ENCODE peak calls at places on chromosomes 3 and 15, in eight cellular contexts. K is progenitor cell of endocrine pancreas; A is GM18507; Z is HTR-8/SVneo; N is naive thymus-derived CD8-positive, alpha-beta T cell; B is cardiac septum; E is stimulated activated CD4-positive, alpha-beta T cell treated with anti-CD3 and anti-CD28 coated beads, TNF-alpha, amount 100 ng/mL, for 24 hours; G is NB4. J is an unnamed sample.

GRCh38 chr15:55914446-55914845 is 79.0 kb downstream of the NEDD4 start:
- DNase-seq in K (no peak), A (no peak), Z (no peak), N (no peak), B (no peak), E (no peak), G (no peak), J (no peak)

GRCh38 chr15:96029172-96029571 is 301.3 kb upstream of the NR2F2 start:
- DNase-seq in K (no peak), A (no peak), Z (no peak), N (no peak), B (no peak), E (no peak), G (no peak), J (no peak)

GRCh38 chr15:39079296-39079834 is 501.5 kb upstream of the THBS1 start:
- DNase-seq in K (no peak), A (no peak), Z (peak), N (no peak), B (no peak), E (no peak), G (no peak), J (no peak)

GRCh38 chr3:17039579-17039978 is 154.8 kb downstream of the PLCL2 start:
- DNase-seq in K (no peak), A (no peak), Z (peak), N (no peak), B (no peak), E (no peak), G (peak), J (peak)

GRCh38 chr15:98983333-98983732 is 24.3 kb downstream of the PGPEP1L start:
- DNase-seq in K (no peak), A (no peak), Z (peak), N (no peak), B (no peak), E (no peak), G (peak), J (peak)

GRCh38 chr15:74901612-74902063 is 5.0 kb downstream of the FAM219B start:
- DNase-seq in K (peak), A (peak), Z (peak), N (peak), B (no peak), E (peak), G (peak), J (peak)

GRCh38 chr3:193716155-193716554 is 123.1 kb downstream of the OPA1 start:
- DNase-seq in K (no peak), A (no peak), Z (no peak), N (no peak), B (no peak), E (no peak), G (peak), J (no peak)

GRCh38 chr3:152335273-152335672 is 66.5 kb downstream of the MBNL1 start:
- DNase-seq in K (no peak), A (no peak), Z (no peak), N (no peak), B (no peak), E (no peak), G (no peak), J (no peak)

GRCh38 chr15:41577863-41578735 is 19.1 kb downstream of the TYRO3 start:
- DNase-seq in K (no peak), A (no peak), Z (no peak), N (no peak), B (no peak), E (no peak), G (no peak), J (no peak)

GRCh38 chr3:46713898-46714552 is 3.6 kb downstream of the PRSS50 start:
- DNase-seq in K (no peak), A (peak), Z (no peak), N (no peak), B (peak), E (peak), G (no peak), J (no peak)

GRCh38 chr3:42061711-42062408 is 29.3 kb upstream of the TRAK1 start:
- DNase-seq in K (no peak), A (no peak), Z (peak), N (no peak), B (peak), E (no peak), G (no peak), J (peak)

GRCh38 chr3:38549486-38549885 is 53.3 kb downstream of the EXOG start:
- DNase-seq in K (no peak), A (no peak), Z (no peak), N (no peak), B (peak), E (no peak), G (no peak), J (no peak)

GRCh38 chr3:124258057-124258500 is 266.2 kb upstream of the ROPN1 start:
- DNase-seq in K (no peak), A (no peak), Z (no peak), N (no peak), B (no peak), E (no peak), G (no peak), J (no peak)